ENCODE peak calls at places on chromosomes 1 and 21, in four cellular contexts. C is brain microvascular endothelial cell, H is Right ventricle myocardium superior, L is cardiac fibroblast. Y is an unnamed sample.

GRCh38 chr1:152645146-152645545 is 18.0 kb upstream of the LCE2D start:
- DNase-seq in L (no peak), C (no peak), H (no peak), Y (no peak)

GRCh38 chr1:46532095-46532494 is 19.4 kb downstream of the KNCN start:
- DNase-seq in L (no peak), H (no peak), C (no peak), Y (no peak)

GRCh38 chr1:65253800-65254319 is 55.5 kb upstream of the DNAJC6 start:
- DNase-seq in C (peak; percentile 22), H (no peak), L (peak; percentile 49), Y (no peak)

GRCh38 chr21:41481191-41481590 is 26.8 kb downstream of the TMPRSS2 start:
- DNase-seq in H (no peak), C (peak; percentile 37), L (peak; percentile 11), Y (peak; percentile 38)

GRCh38 chr1:45686081-45687013 is at the start of gene GPBP1L1:
- DNase-seq in C (peak; percentile 95), L (peak; percentile 98), H (peak; percentile 98), Y (peak; percentile 100)

GRCh38 chr1:153506831-153507413 is 28.9 kb downstream of the S100A6 start:
- DNase-seq in C (peak; percentile 77), L (peak; percentile 94), H (peak; percentile 89), Y (peak; percentile 94)

GRCh38 chr21:46322351-46323226 is 1.1 kb downstream of the C21orf58 start:
- DNase-seq in H (peak; percentile 46), C (peak; percentile 42), L (peak; percentile 51), Y (peak; percentile 48)

GRCh38 chr1:95793893-95794292 is 559.9 kb downstream of the RWDD3 start:
- DNase-seq in C (no peak), H (no peak), L (no peak), Y (no peak)

GRCh38 chr1:3459051-3459908 is 4.8 kb downstream of the ARHGEF16 start:
- DNase-seq in C (no peak), L (no peak), H (peak; percentile 25), Y (no peak)

GRCh38 chr21:24939288-24939687 is 668.0 kb downstream of the MRPL39 start:
- DNase-seq in H (no peak), L (no peak), C (no peak), Y (no peak)

GRCh38 chr1:11761988-11762406 is at the start of gene C1orf167:
- DNase-seq in H (no peak), L (no peak), C (no peak), Y (no peak)

GRCh38 chr1:224517171-224517570 is 82.6 kb upstream of the WDR26 start:
- DNase-seq in L (no peak), H (no peak), C (no peak), Y (no peak)

GRCh38 chr1:213519098-213519497 is 468.1 kb downstream of the RPS6KC1 start:
- DNase-seq in L (no peak), H (no peak), C (no peak), Y (no peak)

GRCh38 chr1:209673631-209674417 is 1.4 kb upstream of the G0S2 start:
- DNase-seq in H (peak; percentile 46), L (peak; percentile 52), C (no peak), Y (no peak)

GRCh38 chr1:23469372-23469982 is 14.5 kb downstream of the ASAP3 start:
- DNase-seq in H (peak; percentile 58), C (no peak), L (no peak), Y (no peak)

GRCh38 chr1:183600136-183600535 is 9.9 kb upstream of the NCF2 start:
- DNase-seq in C (peak; percentile 84), L (peak; percentile 97), H (no peak), Y (peak; percentile 56)

GRCh38 chr1:51644533-51645197 is 27.8 kb downstream of the OSBPL9 start:
- DNase-seq in C (peak; percentile 82), L (peak; percentile 88), H (no peak), Y (peak; percentile 65)

GRCh38 chr1:35925741-35926140 is 5.2 kb upstream of the AGO3 start:
- DNase-seq in L (peak; percentile 15), H (peak; percentile 60), C (no peak), Y (peak; percentile 29)